ENCODE peak calls at places on chromosomes 5 and 9, in six cellular contexts. One of them, this sample, is unnamed.

GRCh38 chr5:95526871-95527270 is 27.9 kb downstream of the SKIC3 start:
- DNase-seq in stimulated activated CD4-positive, alpha-beta T cell treated with anti-CD3 and anti-CD28 coated beads, Interleukin-12 subunit alpha, Interleukin-12 subunit beta, amount 100 ng/mL, for 4 hours: no peak
- DNase-seq in foreskin fibroblast: peak
- DNase-seq in T-helper 1 cell: no peak
- DNase-seq in Kasumi-1: no peak
- DNase-seq in GM04503: no peak
- DNase-seq in this sample: no peak

GRCh38 chr5:82676663-82677062 is 398.5 kb upstream of the RPS23 start:
- DNase-seq in stimulated activated CD4-positive, alpha-beta T cell treated with anti-CD3 and anti-CD28 coated beads, Interleukin-12 subunit alpha, Interleukin-12 subunit beta, amount 100 ng/mL, for 4 hours: no peak
- DNase-seq in foreskin fibroblast: no peak
- DNase-seq in T-helper 1 cell: no peak
- DNase-seq in Kasumi-1: peak
- DNase-seq in GM04503: no peak
- DNase-seq in this sample: no peak

GRCh38 chr9:35871514-35871913 is 1.3 kb upstream of the OR13J1 start:
- DNase-seq in stimulated activated CD4-positive, alpha-beta T cell treated with anti-CD3 and anti-CD28 coated beads, Interleukin-12 subunit alpha, Interleukin-12 subunit beta, amount 100 ng/mL, for 4 hours: no peak
- DNase-seq in foreskin fibroblast: no peak
- DNase-seq in T-helper 1 cell: no peak
- DNase-seq in Kasumi-1: no peak
- DNase-seq in GM04503: no peak
- DNase-seq in this sample: no peak

GRCh38 chr5:58543723-58544122 is 39.2 kb upstream of the RAB3C start:
- DNase-seq in stimulated activated CD4-positive, alpha-beta T cell treated with anti-CD3 and anti-CD28 coated beads, Interleukin-12 subunit alpha, Interleukin-12 subunit beta, amount 100 ng/mL, for 4 hours: no peak
- DNase-seq in foreskin fibroblast: no peak
- DNase-seq in T-helper 1 cell: no peak
- DNase-seq in Kasumi-1: no peak
- DNase-seq in GM04503: no peak
- DNase-seq in this sample: no peak

GRCh38 chr9:79166005-79166404 is 405.8 kb upstream of the TLE4 start:
- DNase-seq in stimulated activated CD4-positive, alpha-beta T cell treated with anti-CD3 and anti-CD28 coated beads, Interleukin-12 subunit alpha, Interleukin-12 subunit beta, amount 100 ng/mL, for 4 hours: no peak
- DNase-seq in foreskin fibroblast: peak
- DNase-seq in T-helper 1 cell: no peak
- DNase-seq in Kasumi-1: no peak
- DNase-seq in GM04503: peak
- DNase-seq in this sample: no peak

GRCh38 chr5:138488481-138488945 is 23.2 kb downstream of the EGR1 start:
- DNase-seq in stimulated activated CD4-positive, alpha-beta T cell treated with anti-CD3 and anti-CD28 coated beads, Interleukin-12 subunit alpha, Interleukin-12 subunit beta, amount 100 ng/mL, for 4 hours: no peak
- DNase-seq in foreskin fibroblast: peak
- DNase-seq in T-helper 1 cell: no peak
- DNase-seq in Kasumi-1: no peak
- DNase-seq in GM04503: no peak
- DNase-seq in this sample: no peak

GRCh38 chr5:10894445-10895054 is 133.5 kb upstream of the DAP start:
- DNase-seq in stimulated activated CD4-positive, alpha-beta T cell treated with anti-CD3 and anti-CD28 coated beads, Interleukin-12 subunit alpha, Interleukin-12 subunit beta, amount 100 ng/mL, for 4 hours: no peak
- DNase-seq in foreskin fibroblast: no peak
- DNase-seq in T-helper 1 cell: no peak
- DNase-seq in Kasumi-1: no peak
- DNase-seq in GM04503: no peak
- DNase-seq in this sample: no peak

GRCh38 chr9:123011878-123012528 is 21.5 kb upstream of the GPR21 start:
- DNase-seq in stimulated activated CD4-positive, alpha-beta T cell treated with anti-CD3 and anti-CD28 coated beads, Interleukin-12 subunit alpha, Interleukin-12 subunit beta, amount 100 ng/mL, for 4 hours: no peak
- DNase-seq in foreskin fibroblast: no peak
- DNase-seq in T-helper 1 cell: no peak
- DNase-seq in Kasumi-1: no peak
- DNase-seq in GM04503: peak
- DNase-seq in this sample: peak

GRCh38 chr5:143638654-143639053 is 173.3 kb upstream of the HMHB1 start:
- DNase-seq in stimulated activated CD4-positive, alpha-beta T cell treated with anti-CD3 and anti-CD28 coated beads, Interleukin-12 subunit alpha, Interleukin-12 subunit beta, amount 100 ng/mL, for 4 hours: no peak
- DNase-seq in foreskin fibroblast: no peak
- DNase-seq in T-helper 1 cell: no peak
- DNase-seq in Kasumi-1: no peak
- DNase-seq in GM04503: no peak
- DNase-seq in this sample: no peak

GRCh38 chr9:21994526-21994995 is at the start of gene CDKN2B-AS1:
- DNase-seq in stimulated activated CD4-positive, alpha-beta T cell treated with anti-CD3 and anti-CD28 coated beads, Interleukin-12 subunit alpha, Interleukin-12 subunit beta, amount 100 ng/mL, for 4 hours: no peak
- DNase-seq in foreskin fibroblast: peak
- DNase-seq in T-helper 1 cell: peak
- DNase-seq in Kasumi-1: peak
- DNase-seq in GM04503: no peak
- DNase-seq in this sample: peak

GRCh38 chr5:65203746-65204145 is 278.0 kb downstream of the ADAMTS6 start:
- DNase-seq in stimulated activated CD4-positive, alpha-beta T cell treated with anti-CD3 and anti-CD28 coated beads, Interleukin-12 subunit alpha, Interleukin-12 subunit beta, amount 100 ng/mL, for 4 hours: no peak
- DNase-seq in foreskin fibroblast: peak
- DNase-seq in T-helper 1 cell: no peak
- DNase-seq in Kasumi-1: no peak
- DNase-seq in GM04503: peak
- DNase-seq in this sample: peak

GRCh38 chr9:105330201-105330600 is 85.8 kb downstream of the SLC44A1 start:
- DNase-seq in stimulated activated CD4-positive, alpha-beta T cell treated with anti-CD3 and anti-CD28 coated beads, Interleukin-12 subunit alpha, Interleukin-12 subunit beta, amount 100 ng/mL, for 4 hours: no peak
- DNase-seq in foreskin fibroblast: peak
- DNase-seq in T-helper 1 cell: no peak
- DNase-seq in Kasumi-1: no peak
- DNase-seq in GM04503: no peak
- DNase-seq in this sample: peak

GRCh38 chr5:72363146-72363802 is 43.1 kb downstream of the PTCD2 start:
- DNase-seq in stimulated activated CD4-positive, alpha-beta T cell treated with anti-CD3 and anti-CD28 coated beads, Interleukin-12 subunit alpha, Interleukin-12 subunit beta, amount 100 ng/mL, for 4 hours: no peak
- DNase-seq in foreskin fibroblast: peak
- DNase-seq in T-helper 1 cell: no peak
- DNase-seq in Kasumi-1: no peak
- DNase-seq in GM04503: no peak
- DNase-seq in this sample: peak

GRCh38 chr5:172674155-172674554 is 33.1 kb downstream of the NEURL1B start:
- DNase-seq in stimulated activated CD4-positive, alpha-beta T cell treated with anti-CD3 and anti-CD28 coated beads, Interleukin-12 subunit alpha, Interleukin-12 subunit beta, amount 100 ng/mL, for 4 hours: no peak
- DNase-seq in foreskin fibroblast: no peak
- DNase-seq in T-helper 1 cell: no peak
- DNase-seq in Kasumi-1: no peak
- DNase-seq in GM04503: no peak
- DNase-seq in this sample: no peak

GRCh38 chr5:132496631-132497487 is 6.3 kb upstream of the IRF1 start:
- DNase-seq in stimulated activated CD4-positive, alpha-beta T cell treated with anti-CD3 and anti-CD28 coated beads, Interleukin-12 subunit alpha, Interleukin-12 subunit beta, amount 100 ng/mL, for 4 hours: peak
- DNase-seq in foreskin fibroblast: peak
- DNase-seq in T-helper 1 cell: peak
- DNase-seq in Kasumi-1: peak
- DNase-seq in GM04503: no peak
- DNase-seq in this sample: peak

GRCh38 chr5:29218138-29218537 is 1975.3 kb upstream of the CDH6 start:
- DNase-seq in stimulated activated CD4-positive, alpha-beta T cell treated with anti-CD3 and anti-CD28 coated beads, Interleukin-12 subunit alpha, Interleukin-12 subunit beta, amount 100 ng/mL, for 4 hours: no peak
- DNase-seq in foreskin fibroblast: no peak
- DNase-seq in T-helper 1 cell: no peak
- DNase-seq in Kasumi-1: peak
- DNase-seq in GM04503: no peak
- DNase-seq in this sample: no peak

GRCh38 chr9:27165670-27166069 is 56.6 kb downstream of the TEK start:
- DNase-seq in stimulated activated CD4-positive, alpha-beta T cell treated with anti-CD3 and anti-CD28 coated beads, Interleukin-12 subunit alpha, Interleukin-12 subunit beta, amount 100 ng/mL, for 4 hours: no peak
- DNase-seq in foreskin fibroblast: no peak
- DNase-seq in T-helper 1 cell: no peak
- DNase-seq in Kasumi-1: no peak
- DNase-seq in GM04503: no peak
- DNase-seq in this sample: no peak

GRCh38 chr9:74874220-74874619 is 13.5 kb downstream of the TRPM6 start:
- DNase-seq in stimulated activated CD4-positive, alpha-beta T cell treated with anti-CD3 and anti-CD28 coated beads, Interleukin-12 subunit alpha, Interleukin-12 subunit beta, amount 100 ng/mL, for 4 hours: no peak
- DNase-seq in foreskin fibroblast: no peak
- DNase-seq in T-helper 1 cell: no peak
- DNase-seq in Kasumi-1: no peak
- DNase-seq in GM04503: no peak
- DNase-seq in this sample: no peak

GRCh38 chr9:127058645-127059021 is 63.8 kb downstream of the ANGPTL2 start:
- DNase-seq in stimulated activated CD4-positive, alpha-beta T cell treated with anti-CD3 and anti-CD28 coated beads, Interleukin-12 subunit alpha, Interleukin-12 subunit beta, amount 100 ng/mL, for 4 hours: no peak
- DNase-seq in foreskin fibroblast: peak
- DNase-seq in T-helper 1 cell: no peak
- DNase-seq in Kasumi-1: no peak
- DNase-seq in GM04503: no peak
- DNase-seq in this sample: peak

GRCh38 chr5:10633271-10634049 is 69.6 kb downstream of the ANKRD33B start:
- DNase-seq in stimulated activated CD4-positive, alpha-beta T cell treated with anti-CD3 and anti-CD28 coated beads, Interleukin-12 subunit alpha, Interleukin-12 subunit beta, amount 100 ng/mL, for 4 hours: peak
- DNase-seq in foreskin fibroblast: no peak
- DNase-seq in T-helper 1 cell: no peak
- DNase-seq in Kasumi-1: no peak
- DNase-seq in GM04503: no peak
- DNase-seq in this sample: no peak

This sample was measured in stromal cell of bone marrow.